ENCODE peak calls at places on chromosomes 2 and 18, in nine cellular contexts. G, S, Y, L, N, W, B, E and C are unnamed samples.

GRCh38 chr2:236855176-236855865 is 230.4 kb upstream of the COPS8 start:
- DNase-seq in Y (no peak), W (no peak), L (no peak), S (no peak), E (no peak), G (no peak), N (no peak), B (no peak), C (no peak)

GRCh38 chr2:48092846-48093498 is 186.7 kb upstream of the FBXO11 start:
- DNase-seq in W (no peak), Y (peak), G (peak), L (peak), B (no peak), N (no peak), S (peak), E (peak), C (no peak)

GRCh38 chr18:58497845-58498244 is 131.0 kb downstream of the ALPK2 start:
- DNase-seq in E (no peak), S (peak), L (no peak), W (no peak), B (no peak), N (no peak), Y (peak), G (no peak), C (no peak)

GRCh38 chr18:59114160-59114559 is 25.5 kb upstream of the SEC11C start:
- DNase-seq in B (no peak), E (peak), W (no peak), N (no peak), G (no peak), S (no peak), L (no peak), Y (no peak), C (no peak)

GRCh38 chr2:90069290-90069894 is 1377.9 kb downstream of the RPIA start:
- DNase-seq in W (peak), N (no peak), S (peak), G (peak), B (no peak), Y (peak), E (peak), L (no peak), C (peak)

GRCh38 chr2:69180974-69181373 is 168.0 kb downstream of the ANTXR1 start:
- DNase-seq in S (no peak), L (no peak), E (no peak), N (no peak), W (no peak), G (no peak), B (no peak), Y (no peak), C (no peak)

GRCh38 chr2:219289537-219290361 is 10.6 kb downstream of the DNAJB2 start:
- DNase-seq in E (peak), N (no peak), W (no peak), S (peak), G (peak), Y (peak), B (peak), L (peak), C (no peak)

GRCh38 chr18:33184178-33184577 is 256.3 kb downstream of the CCDC178 start:
- DNase-seq in W (no peak), Y (no peak), E (no peak), G (no peak), S (peak), N (no peak), L (no peak), B (no peak), C (no peak)

GRCh38 chr18:9513971-9514512 is 38.7 kb downstream of the RALBP1 start:
- DNase-seq in E (peak), G (peak), N (no peak), S (peak), W (no peak), Y (peak), L (no peak), B (no peak), C (no peak)

GRCh38 chr2:233381013-233381995 is 27.0 kb downstream of the DGKD start:
- DNase-seq in S (no peak), B (no peak), G (no peak), Y (peak), W (no peak), L (no peak), E (no peak), N (no peak), C (no peak)

GRCh38 chr18:21763846-21764646 is 23.5 kb downstream of the MIB1 start:
- DNase-seq in L (no peak), E (no peak), W (no peak), G (no peak), B (no peak), N (no peak), Y (no peak), S (no peak), C (no peak)

GRCh38 chr2:163465440-163465839 is 270.4 kb downstream of the FIGN start:
- DNase-seq in N (no peak), E (no peak), G (no peak), Y (no peak), W (no peak), S (peak), B (no peak), L (no peak), C (no peak)

GRCh38 chr18:36316246-36316645 is 18.7 kb downstream of the FHOD3 start:
- DNase-seq in S (no peak), B (no peak), E (no peak), N (no peak), G (no peak), W (no peak), Y (no peak), L (no peak), C (no peak)

GRCh38 chr2:135473567-135473966 is 57.5 kb downstream of the ZRANB3 start:
- DNase-seq in B (no peak), L (no peak), E (peak), N (no peak), G (peak), W (peak), Y (no peak), S (peak), C (peak)

GRCh38 chr2:134306521-134306920 is 52.6 kb downstream of the MGAT5 start:
- DNase-seq in E (no peak), L (no peak), S (no peak), W (no peak), Y (no peak), G (no peak), B (no peak), N (no peak), C (no peak)

GRCh38 chr2:28286678-28287077 is 106.0 kb upstream of the FOSL2 start:
- DNase-seq in N (no peak), W (no peak), G (no peak), Y (peak), E (peak), S (peak), L (no peak), B (no peak), C (no peak)

GRCh38 chr2:199230091-199230490 is 227.6 kb downstream of the SATB2 start:
- DNase-seq in E (peak), G (peak), N (no peak), S (no peak), B (no peak), Y (no peak), W (no peak), L (no peak), C (no peak)

GRCh38 chr18:60838677-60839076 is 466.1 kb upstream of the MC4R start:
- DNase-seq in G (peak), S (peak), Y (no peak), W (no peak), E (no peak), N (no peak), B (no peak), L (no peak), C (no peak)

GRCh38 chr2:107091163-107091864 is 205.3 kb upstream of the ST6GAL2 start:
- DNase-seq in L (no peak), S (peak), G (peak), W (no peak), B (no peak), N (no peak), E (no peak), Y (no peak), C (no peak)

GRCh38 chr18:54916507-54916906 is 42.8 kb downstream of the CCDC68 start:
- DNase-seq in L (no peak), N (no peak), G (no peak), Y (no peak), B (no peak), E (no peak), S (no peak), W (no peak), C (no peak)
- TF ChIP-seq CTCF in L (no peak), N (no peak), G (no peak), Y (no peak), B (no peak), E (no peak), S (no peak), W (no peak), C (peak)

GRCh38 chr2:161131804-161132203 is 28.4 kb upstream of the TANK start:
- DNase-seq in S (no peak), G (no peak), L (no peak), E (no peak), W (no peak), Y (no peak), B (no peak), N (no peak), C (no peak)
- TF ChIP-seq CTCF in S (no peak), G (no peak), L (no peak), E (no peak), W (no peak), Y (no peak), B (no peak), N (no peak), C (no peak)

DNA sequence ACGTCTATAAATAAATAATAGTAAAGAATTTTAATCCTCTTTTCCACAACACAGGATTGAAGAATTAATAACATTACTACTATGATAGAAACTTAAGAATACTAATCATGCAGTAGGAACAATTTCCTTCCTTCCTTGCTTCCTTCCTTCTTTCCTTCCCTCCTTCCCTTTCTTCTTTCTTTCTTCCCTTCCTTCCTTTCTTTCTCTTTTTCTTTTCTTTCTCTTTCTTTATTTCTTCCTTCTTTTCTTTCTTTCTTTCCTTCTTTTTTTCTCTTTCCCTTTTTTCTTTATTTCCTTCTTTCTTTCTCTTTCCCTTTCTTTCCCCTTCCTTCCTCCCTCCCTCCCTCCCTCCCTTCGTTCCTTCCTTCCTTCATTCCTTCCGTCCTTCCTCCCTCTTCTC is 77.6 kb downstream of the SCN3A start:
- DNase-seq in Y (no peak), W (no peak), E (no peak), L (no peak), S (no peak), B (no peak), G (no peak), N (no peak), C (no peak)
- TF ChIP-seq CTCF in Y (no peak), W (no peak), E (no peak), L (no peak), S (no peak), B (no peak), G (no peak), N (no peak), C (no peak)

GRCh38 chr2:223099561-223099960 is 47.6 kb downstream of the KCNE4 start:
- DNase-seq in L (no peak), S (no peak), W (no peak), N (no peak), Y (no peak), B (no peak), G (no peak), E (no peak), C (no peak)

GRCh38 chr2:223100061-223100511 is 48.1 kb downstream of the KCNE4 start:
- DNase-seq in W (no peak), G (peak), Y (peak), N (no peak), S (peak), L (peak), E (peak), B (no peak), C (no peak)

GRCh38 chr2:223104336-223104735 is 52.3 kb downstream of the KCNE4 start:
- DNase-seq in G (no peak), S (no peak), E (no peak), Y (no peak), B (no peak), W (no peak), L (no peak), N (no peak), C (no peak)

GRCh38 chr2:223102040-223102899 is 50.3 kb downstream of the KCNE4 start:
- DNase-seq in G (no peak), S (no peak), E (no peak), N (no peak), W (no peak), Y (no peak), L (no peak), B (no peak), C (no peak)

DNA sequence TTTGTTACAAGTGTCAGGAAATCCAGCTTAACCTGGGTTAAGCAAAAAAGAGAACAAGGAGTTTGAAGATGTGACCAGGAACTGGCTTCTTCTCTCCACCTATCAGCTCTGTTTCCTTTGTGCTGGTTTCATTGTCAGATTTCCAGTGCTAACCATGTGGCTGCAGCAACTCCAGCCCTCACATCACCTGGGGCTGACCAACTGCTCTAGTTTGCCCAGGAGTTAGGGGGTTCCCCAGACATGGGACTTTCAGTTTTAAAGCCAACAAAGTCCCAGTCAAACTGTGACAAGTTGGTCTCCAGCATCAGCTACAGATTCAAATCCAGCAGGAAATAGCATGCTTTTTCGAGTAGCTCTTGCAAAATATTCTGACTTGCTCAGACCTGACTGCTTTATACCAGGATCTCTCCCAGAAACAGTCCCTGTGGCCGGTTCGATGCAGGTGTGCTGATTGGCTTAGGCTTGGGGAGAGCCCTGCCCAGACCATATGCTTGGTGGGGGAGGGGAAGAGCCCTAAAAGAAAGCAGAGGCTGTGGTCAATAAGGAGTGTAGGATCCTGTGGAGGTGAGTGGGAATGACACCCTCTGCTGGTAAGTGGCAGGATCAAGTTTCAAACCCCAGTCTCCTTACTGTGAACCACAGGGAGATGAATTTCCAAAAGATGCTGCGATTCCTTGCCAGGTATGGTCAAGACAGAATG is 49.5 kb downstream of the KCNE4 start:
- DNase-seq in G (peak), Y (peak), B (peak), W (peak), N (no peak), S (peak), L (no peak), E (peak), C (peak)
- TF ChIP-seq CTCF in G (peak), Y (peak), B (peak), W (peak), N (no peak), S (peak), L (peak), E (peak), C (peak)